ENCODE peak calls at places on chromosomes 4 and X, in nine cellular contexts. A is NB4, E is breast epithelium, N is tibial nerve, Q is uterus, L is H1, V is lower leg skin, P is H54, S is HepG2. R is an unnamed sample.

GRCh38 chrX:117607571-117607970 is 509.0 kb downstream of the KLHL13 start:
- DNase-seq in P (no peak), L (no peak), Q (no peak), A (no peak), V (no peak), S (no peak), N (no peak), E (no peak), R (no peak)

GRCh38 chr4:124199755-124200154 is 512.8 kb downstream of the ANKRD50 start:
- DNase-seq in S (no peak), V (no peak), A (no peak), N (no peak), E (no peak), Q (no peak), P (no peak), L (no peak), R (no peak)

GRCh38 chrX:73478961-73479360 is 32.1 kb downstream of the CDX4 start:
- DNase-seq in E (no peak), A (no peak), S (peak), Q (no peak), V (no peak), P (no peak), L (no peak), N (no peak), R (no peak)

GRCh38 chrX:6383911-6384310 is 151.0 kb downstream of the VCX3A start:
- DNase-seq in N (no peak), S (no peak), P (no peak), A (no peak), V (no peak), Q (no peak), L (no peak), E (no peak), R (no peak)

GRCh38 chr4:116055857-116056827 is 942.7 kb upstream of the NDST4 start:
- DNase-seq in L (no peak), A (peak), P (no peak), S (no peak), Q (no peak), V (no peak), N (no peak), E (no peak), R (peak)

GRCh38 chrX:24672701-24673190 is 21.0 kb upstream of the POLA1 start:
- DNase-seq in N (no peak), S (peak), P (no peak), A (no peak), E (no peak), Q (no peak), V (no peak), L (no peak), R (no peak)

GRCh38 chr4:163679189-163679588 is 184.7 kb downstream of the TMA16 start:
- DNase-seq in P (no peak), Q (no peak), V (no peak), E (no peak), L (no peak), S (peak), A (peak), N (no peak), R (no peak)

GRCh38 chr4:38062088-38062893 is 102.1 kb downstream of the PTTG2 start:
- DNase-seq in P (peak), S (peak), L (peak), N (peak), A (peak), V (peak), Q (peak), E (peak), R (peak)

GRCh38 chr4:127239902-127240575 is 392.7 kb upstream of the INTU start:
- DNase-seq in N (no peak), L (no peak), P (no peak), Q (no peak), S (no peak), E (no peak), V (no peak), A (no peak), R (no peak)

GRCh38 chr4:170134821-170135220 is 45.1 kb upstream of the AADAT start:
- DNase-seq in E (no peak), P (no peak), Q (no peak), S (no peak), V (no peak), N (no peak), A (no peak), L (no peak), R (no peak)

GRCh38 chr4:8228319-8229250 is 29.5 kb downstream of the SH3TC1 start:
- DNase-seq in A (peak), Q (peak), V (peak), E (no peak), P (peak), S (no peak), N (peak), L (no peak), R (peak)

GRCh38 chr4:113293043-113293560 is 243.6 kb downstream of the ANK2 start:
- DNase-seq in A (no peak), V (no peak), Q (no peak), L (no peak), E (no peak), N (no peak), P (no peak), S (no peak), R (no peak)

GRCh38 chr4:17276821-17277220 is 235.1 kb downstream of the QDPR start:
- DNase-seq in N (no peak), L (no peak), Q (peak), A (no peak), P (no peak), V (no peak), S (no peak), E (no peak), R (no peak)

GRCh38 chr4:6109842-6110560 is 90.3 kb downstream of the JAKMIP1 start:
- DNase-seq in P (no peak), L (peak), N (no peak), V (peak), S (peak), A (peak), E (no peak), Q (no peak), R (no peak)

GRCh38 chrX:3143043-3143799 is 102.0 kb downstream of the ARSF start:
- DNase-seq in V (no peak), P (no peak), N (no peak), Q (no peak), L (no peak), S (peak), A (peak), E (no peak), R (no peak)

GRCh38 chrX:2691543-2692220 is 587 bp downstream of the CD99 start:
- DNase-seq in N (peak), V (peak), P (no peak), S (no peak), L (no peak), A (peak), Q (peak), E (no peak), R (no peak)

GRCh38 chrX:101450951-101451350 is 34.3 kb upstream of the ARMCX4 start:
- DNase-seq in N (no peak), S (no peak), E (no peak), P (no peak), L (no peak), Q (no peak), V (no peak), A (no peak), R (peak)

GRCh38 chr4:1393866-1394265 is 12.4 kb downstream of the NKX1-1 start:
- DNase-seq in N (no peak), A (no peak), V (peak), S (no peak), E (no peak), P (no peak), L (no peak), Q (no peak), R (no peak)

GRCh38 chr4:155248002-155248896 is 39.8 kb downstream of the NPY2R start:
- DNase-seq in Q (no peak), L (no peak), P (no peak), N (no peak), E (no peak), S (no peak), V (no peak), A (no peak), R (no peak)

GRCh38 chrX:124045109-124045508 is 83.6 kb downstream of the STAG2 start:
- DNase-seq in S (no peak), L (no peak), A (peak), N (no peak), E (no peak), P (no peak), V (no peak), Q (no peak), R (no peak)

GRCh38 chr4:26619784-26620183 is 35.9 kb downstream of the TBC1D19 start:
- DNase-seq in P (no peak), Q (no peak), L (no peak), N (no peak), A (no peak), V (no peak), E (no peak), S (no peak), R (no peak)

GRCh38 chr4:172794378-172794777 is 374.2 kb upstream of the GALNT7 start:
- DNase-seq in A (no peak), E (no peak), L (no peak), P (no peak), V (no peak), N (no peak), Q (no peak), S (no peak), R (no peak)

GRCh38 chr4:137664055-137664405 is 131.7 kb upstream of the PCDH18 start:
- DNase-seq in L (no peak), Q (no peak), P (no peak), E (no peak), A (no peak), N (no peak), S (no peak), V (no peak), R (no peak)

GRCh38 chr4:95547708-95548471 is 883 bp downstream of the UNC5C start:
- DNase-seq in N (no peak), P (no peak), Q (peak), L (peak), A (peak), E (no peak), S (no peak), V (no peak), R (peak)

GRCh38 chr4:52751349-52751911 is at the start of gene ERVMER34-1:
- DNase-seq in A (no peak), E (peak), V (no peak), L (peak), S (no peak), N (peak), Q (peak), P (no peak), R (no peak)

GRCh38 chrX:23788946-23789345 is 6.0 kb downstream of the SAT1 start:
- DNase-seq in P (no peak), S (no peak), A (peak), N (no peak), V (no peak), Q (no peak), L (no peak), E (no peak), R (no peak)

GRCh38 chrX:14006489-14006888 is 23.2 kb downstream of the GEMIN8 start:
- DNase-seq in P (no peak), E (no peak), V (no peak), L (no peak), Q (no peak), A (no peak), N (no peak), S (no peak), R (no peak)

GRCh38 chr4:61462451-61463326 is 262.6 kb downstream of the ADGRL3 start:
- DNase-seq in S (peak), P (no peak), A (no peak), N (no peak), E (no peak), L (no peak), V (no peak), Q (no peak), R (no peak)

GRCh38 chrX:70168238-70169188 is 8.8 kb upstream of the DGAT2L6 start:
- DNase-seq in E (no peak), A (peak), L (no peak), S (peak), P (peak), V (no peak), N (no peak), Q (peak), R (no peak)

GRCh38 chr4:173990879-173991231 is 292.6 kb downstream of the FBXO8 start:
- DNase-seq in A (no peak), N (no peak), Q (peak), L (no peak), S (no peak), E (no peak), P (no peak), V (no peak), R (peak)

GRCh38 chr4:10747186-10747585 is 62.6 kb upstream of the CLNK start:
- DNase-seq in S (no peak), Q (no peak), V (no peak), P (no peak), L (no peak), A (no peak), N (no peak), E (no peak), R (no peak)

GRCh38 chr4:35300996-35301774 is 943.1 kb downstream of the ARAP2 start:
- DNase-seq in L (peak), S (no peak), N (no peak), Q (no peak), A (no peak), P (no peak), V (no peak), E (no peak), R (no peak)

GRCh38 chrX:153533041-153533565 is 15.7 kb downstream of the ATP2B3 start:
- DNase-seq in A (no peak), S (no peak), N (no peak), P (no peak), Q (no peak), E (no peak), V (no peak), L (no peak), R (no peak)

GRCh38 chrX:41921492-41922124 is 1.7 kb downstream of the CASK start:
- DNase-seq in E (no peak), S (peak), A (peak), V (no peak), P (no peak), L (no peak), Q (no peak), N (peak), R (peak)

GRCh38 chr4:81723044-81723884 is 251.6 kb upstream of the RASGEF1B start:
- DNase-seq in Q (no peak), E (no peak), P (no peak), A (no peak), N (no peak), S (no peak), L (no peak), V (no peak), R (no peak)

GRCh38 chr4:158724647-158725046 is 1.5 kb upstream of the PPID start:
- DNase-seq in L (no peak), E (no peak), A (no peak), N (no peak), S (no peak), V (no peak), P (no peak), Q (no peak), R (no peak)

GRCh38 chr4:158728256-158728655 is 5.1 kb upstream of the PPID start:
- DNase-seq in L (no peak), E (no peak), N (no peak), A (no peak), V (no peak), P (no peak), S (no peak), Q (no peak), R (no peak)

GRCh38 chr4:158721680-158722079 is 1.5 kb downstream of the PPID start:
- DNase-seq in Q (no peak), E (no peak), S (no peak), N (no peak), A (no peak), L (no peak), P (no peak), V (no peak), R (no peak)

GRCh38 chr4:158722291-158722916 is 792 bp downstream of the PPID start:
- DNase-seq in V (no peak), N (no peak), A (peak), E (no peak), L (no peak), S (peak), Q (no peak), P (no peak), R (peak)

GRCh38 chr4:158722917-158723793 is at the start of gene PPID:
- DNase-seq in E (peak), L (peak), Q (peak), V (peak), P (peak), N (peak), S (peak), A (peak), R (peak)
- TF ChIP-seq POLR2A in E (peak), L (no peak), Q (peak), V (no peak), P (peak), N (peak), S (peak), A (peak), R (peak)

GRCh38 chrX:107683124-107683895 is 55.0 kb downstream of the PRPS1 start:
- DNase-seq in P (no peak), S (no peak), V (peak), Q (peak), L (no peak), A (no peak), N (peak), E (no peak), R (no peak)

GRCh38 chrX:107683931-107684330 is 55.6 kb downstream of the PRPS1 start:
- DNase-seq in P (no peak), L (no peak), Q (peak), V (peak), A (no peak), E (no peak), S (no peak), N (no peak), R (no peak)

GRCh38 chrX:107686792-107687191 is 58.5 kb downstream of the PRPS1 start:
- DNase-seq in N (no peak), Q (no peak), L (no peak), V (peak), E (no peak), P (no peak), S (no peak), A (peak), R (no peak)

GRCh38 chrX:107686026-107686425 is 57.7 kb downstream of the PRPS1 start:
- DNase-seq in Q (no peak), E (no peak), V (no peak), S (no peak), N (no peak), A (no peak), L (no peak), P (no peak), R (no peak)

GRCh38 chrX:107684956-107685385 is 56.7 kb downstream of the PRPS1 start:
- DNase-seq in S (no peak), V (peak), L (no peak), Q (peak), N (peak), P (no peak), A (peak), E (peak), R (no peak)
- TF ChIP-seq POLR2A in S (no peak), V (no peak), L (no peak), Q (peak), N (no peak), P (no peak), A (peak), E (no peak), R (peak)

DNA sequence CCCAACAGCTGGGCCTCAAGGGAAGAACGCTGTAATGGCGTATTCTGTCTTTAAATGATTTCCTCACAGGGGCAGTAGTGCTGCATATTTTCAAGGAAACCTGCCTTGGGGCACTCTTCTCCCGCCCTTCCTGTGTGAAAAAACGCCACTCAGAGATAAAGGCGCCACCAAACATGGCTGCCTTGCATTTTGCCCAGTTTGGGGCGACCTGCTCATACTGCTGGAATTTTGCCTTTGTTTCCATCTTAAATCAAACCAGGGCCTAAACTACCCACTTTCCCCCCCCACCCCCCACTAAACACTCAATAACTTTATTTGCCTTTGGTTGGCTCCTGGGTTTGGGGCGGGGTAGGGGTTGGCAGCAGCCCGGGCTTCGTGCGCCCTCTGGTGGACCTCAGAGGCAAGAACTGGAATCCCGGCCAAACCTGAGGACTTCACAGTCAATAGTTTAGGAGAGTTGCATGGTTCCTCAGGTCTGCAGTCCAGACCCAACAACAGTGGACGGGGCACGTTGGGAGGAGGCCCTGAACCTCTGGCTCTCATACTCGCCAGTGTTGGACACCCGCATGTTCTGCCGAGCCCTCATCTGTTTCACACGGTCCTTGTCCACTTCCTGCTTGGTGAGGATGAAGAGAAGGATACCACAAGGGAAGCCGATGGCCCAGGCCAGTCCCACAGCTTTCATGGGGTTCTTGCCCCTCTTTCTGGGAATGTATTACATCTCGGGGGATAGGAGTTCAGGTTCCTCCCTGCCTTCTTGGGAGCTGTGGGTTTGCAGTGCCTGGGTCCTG is 220.1 kb upstream of the STK26 start:
- DNase-seq in L (peak), A (peak), S (no peak), V (peak), E (no peak), N (no peak), Q (peak), P (peak), R (peak)
- TF ChIP-seq POLR2A in L (no peak), A (no peak), S (no peak), V (no peak), E (no peak), N (no peak), Q (no peak), P (no peak), R (no peak)

GRCh38 chr4:74114234-74114633 is 15.2 kb upstream of the CXCL2 start:
- DNase-seq in L (no peak), A (no peak), V (no peak), E (no peak), Q (no peak), P (no peak), S (no peak), N (no peak), R (no peak)
- TF ChIP-seq POLR2A in L (no peak), A (no peak), V (no peak), E (no peak), Q (no peak), P (no peak), S (no peak), N (no peak), R (no peak)

DNA sequence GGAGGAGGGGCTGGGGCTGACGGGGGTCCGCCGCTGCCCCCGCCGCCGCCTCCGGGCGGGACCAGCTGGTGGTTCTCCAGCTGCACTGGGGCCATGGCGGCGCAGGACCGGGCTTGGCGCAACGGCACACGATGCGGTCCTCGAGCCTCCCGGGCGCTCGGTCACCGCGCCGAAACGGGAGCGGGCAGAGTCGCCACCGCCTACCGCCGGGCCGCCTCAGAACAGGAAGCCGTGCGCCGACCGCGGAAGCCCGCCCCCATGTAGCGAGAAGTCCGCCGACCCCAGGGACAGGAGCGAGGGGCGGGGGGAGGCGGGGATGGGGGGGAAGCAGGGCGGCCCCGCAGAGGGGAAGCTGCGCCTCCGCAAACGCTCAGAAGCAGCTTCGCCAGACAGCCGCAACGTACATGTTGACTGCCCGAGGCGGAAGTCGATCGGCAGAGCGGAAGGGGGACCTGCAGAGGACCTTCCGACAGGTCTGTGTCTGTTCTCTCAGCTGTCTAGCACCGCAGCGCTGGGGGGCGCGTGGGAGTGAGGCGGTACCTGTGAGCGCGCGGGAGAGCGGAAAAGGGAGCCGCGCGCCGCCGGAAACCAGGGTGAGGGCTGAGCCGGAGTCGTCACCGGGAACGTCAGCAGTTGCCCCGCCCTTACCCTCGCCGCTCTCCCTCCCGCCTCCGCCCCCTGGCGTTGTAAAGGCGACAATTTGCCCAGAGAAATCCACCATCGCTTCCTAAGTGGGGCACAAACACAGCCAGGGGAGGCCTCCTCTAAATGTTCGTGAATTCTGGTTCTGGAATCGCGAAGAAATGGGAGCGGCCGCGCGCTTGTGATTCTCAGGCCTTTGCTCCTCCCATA is at the start of gene MED14:
- DNase-seq in N (peak), V (peak), P (peak), L (peak), Q (peak), A (peak), E (peak), S (peak), R (peak)
- TF ChIP-seq POLR2A in N (peak), V (no peak), P (peak), L (peak), Q (peak), A (peak), E (no peak), S (peak), R (peak)